ENCODE peak calls at places on chromosomes 12 and 14, in eight cellular contexts. P is naive thymus-derived CD8-positive, alpha-beta T cell; F is stimulated activated CD4-positive, alpha-beta T cell treated with anti-CD3 and anti-CD28 coated beads, Interleukin-4, amount 100 ng/mL, for 4 hours; U is kidney; W is heart right ventricle; T is GM23248; N is endothelial cell; J is astrocyte. O is an unnamed sample.

GRCh38 chr12:109291531-109292341 is 17.3 kb downstream of the FOXN4 start:
- DNase-seq in P (no peak), F (no peak), U (peak), W (peak), T (peak), N (peak), J (peak), O (peak)

GRCh38 chr14:22190411-22191191 is 398.4 kb downstream of the DAD1 start:
- DNase-seq in P (no peak), F (no peak), U (no peak), W (no peak), T (peak), N (no peak), J (peak), O (no peak)

GRCh38 chr14:67971627-67972625 is 152.3 kb downstream of the RAD51B start:
- DNase-seq in P (no peak), F (no peak), U (no peak), W (no peak), T (peak), N (no peak), J (peak), O (no peak)

GRCh38 chr12:126708492-126708896 is 1558.5 kb upstream of the TMEM132C start:
- DNase-seq in P (no peak), F (no peak), U (no peak), W (no peak), T (peak), N (no peak), J (peak), O (no peak)

GRCh38 chr14:37019488-37019887 is 152.9 kb downstream of the SLC25A21 start:
- DNase-seq in P (no peak), F (no peak), U (no peak), W (no peak), T (no peak), N (no peak), J (no peak), O (no peak)

GRCh38 chr14:64040044-64040443 is 187.2 kb downstream of the SYNE2 start:
- DNase-seq in P (no peak), F (no peak), U (no peak), W (no peak), T (peak), N (no peak), J (no peak), O (no peak)

GRCh38 chr14:30273564-30273880 is 285.4 kb upstream of the G2E3 start:
- DNase-seq in P (no peak), F (no peak), U (no peak), W (no peak), T (no peak), N (no peak), J (no peak), O (no peak)

GRCh38 chr12:40146800-40147797 is 41.2 kb upstream of the SLC2A13 start:
- DNase-seq in P (no peak), F (no peak), U (no peak), W (no peak), T (no peak), N (no peak), J (no peak), O (no peak)

GRCh38 chr12:100189241-100190012 is 11.2 kb upstream of the ACTR6 start:
- DNase-seq in P (no peak), F (no peak), U (no peak), W (peak), T (no peak), N (no peak), J (no peak), O (no peak)

GRCh38 chr12:34400423-34400881 is 378.2 kb downstream of the ALG10 start:
- DNase-seq in P (no peak), F (no peak), U (peak), W (no peak), T (no peak), N (no peak), J (no peak), O (no peak)

GRCh38 chr14:49982522-49982951 is 89.7 kb downstream of the ARF6 start:
- DNase-seq in P (no peak), F (no peak), U (no peak), W (no peak), T (peak), N (no peak), J (peak), O (no peak)

GRCh38 chr12:106481246-106481645 is 101.6 kb upstream of the RFX4 start:
- DNase-seq in P (no peak), F (no peak), U (no peak), W (no peak), T (no peak), N (no peak), J (no peak), O (no peak)

GRCh38 chr12:38291160-38291559 is 25.4 kb upstream of the ALG10B start:
- DNase-seq in P (no peak), F (no peak), U (no peak), W (no peak), T (no peak), N (no peak), J (no peak), O (no peak)

GRCh38 chr12:21764063-21764462 is 10.4 kb downstream of the KCNJ8 start:
- DNase-seq in P (no peak), F (no peak), U (no peak), W (no peak), T (no peak), N (no peak), J (no peak), O (no peak)

GRCh38 chr12:106392746-106393145 is 35.2 kb downstream of the POLR3B start:
- DNase-seq in P (no peak), F (no peak), U (no peak), W (no peak), T (no peak), N (no peak), J (no peak), O (no peak)